ENCODE peak calls at places on chromosomes 5 and 9, in nine cellular contexts. One of them, this sample, is unnamed.

GRCh38 chr9:89789922-89790510 is 185.2 kb downstream of the GADD45G start:
- DNase-seq in H1: no peak
- DNase-seq in fibroblast of lung: no peak
- DNase-seq in coronary artery: peak
- DNase-seq in endothelial cell: no peak
- DNase-seq in uterus: no peak
- DNase-seq in AG04449: no peak
- DNase-seq in hepatocyte: no peak
- DNase-seq in nephron progenitor cell: no peak
- DNase-seq in this sample: no peak

GRCh38 chr5:58060971-58061370 is 398.9 kb downstream of the PLK2 start:
- DNase-seq in H1: no peak
- DNase-seq in fibroblast of lung: peak
- DNase-seq in coronary artery: no peak
- DNase-seq in endothelial cell: no peak
- DNase-seq in uterus: no peak
- DNase-seq in AG04449: peak
- DNase-seq in hepatocyte: no peak
- DNase-seq in nephron progenitor cell: no peak
- DNase-seq in this sample: no peak

GRCh38 chr5:181108578-181109165 is 22.3 kb downstream of the OR2V1 start:
- DNase-seq in H1: no peak
- DNase-seq in fibroblast of lung: no peak
- DNase-seq in coronary artery: no peak
- DNase-seq in endothelial cell: no peak
- DNase-seq in uterus: no peak
- DNase-seq in AG04449: no peak
- DNase-seq in hepatocyte: no peak
- DNase-seq in nephron progenitor cell: no peak
- DNase-seq in this sample: no peak

GRCh38 chr9:89806371-89807100 is 201.7 kb downstream of the GADD45G start:
- DNase-seq in H1: no peak
- DNase-seq in fibroblast of lung: peak
- DNase-seq in coronary artery: peak
- DNase-seq in endothelial cell: no peak
- DNase-seq in uterus: no peak
- DNase-seq in AG04449: no peak
- DNase-seq in hepatocyte: no peak
- DNase-seq in nephron progenitor cell: no peak
- DNase-seq in this sample: no peak

GRCh38 chr5:133321833-133322420 is 270.1 kb downstream of the HSPA4 start:
- DNase-seq in H1: no peak
- DNase-seq in fibroblast of lung: no peak
- DNase-seq in coronary artery: no peak
- DNase-seq in endothelial cell: no peak
- DNase-seq in uterus: no peak
- DNase-seq in AG04449: no peak
- DNase-seq in hepatocyte: no peak
- DNase-seq in nephron progenitor cell: no peak
- DNase-seq in this sample: no peak

GRCh38 chr9:128051932-128052734 is 15.0 kb downstream of the NAIF1 start:
- DNase-seq in H1: no peak
- DNase-seq in fibroblast of lung: no peak
- DNase-seq in coronary artery: no peak
- DNase-seq in endothelial cell: no peak
- DNase-seq in uterus: no peak
- DNase-seq in AG04449: no peak
- DNase-seq in hepatocyte: peak
- DNase-seq in nephron progenitor cell: no peak
- DNase-seq in this sample: peak

GRCh38 chr9:123058834-123059233 is 25.4 kb downstream of the GPR21 start:
- DNase-seq in H1: no peak
- DNase-seq in fibroblast of lung: peak
- DNase-seq in coronary artery: no peak
- DNase-seq in endothelial cell: no peak
- DNase-seq in uterus: no peak
- DNase-seq in AG04449: no peak
- DNase-seq in hepatocyte: no peak
- DNase-seq in nephron progenitor cell: no peak
- DNase-seq in this sample: no peak

GRCh38 chr9:98097836-98098235 is 21.2 kb downstream of the TRIM14 start:
- DNase-seq in H1: no peak
- DNase-seq in fibroblast of lung: no peak
- DNase-seq in coronary artery: no peak
- DNase-seq in endothelial cell: no peak
- DNase-seq in uterus: no peak
- DNase-seq in AG04449: no peak
- DNase-seq in hepatocyte: peak
- DNase-seq in nephron progenitor cell: no peak
- DNase-seq in this sample: no peak

GRCh38 chr9:124782661-124783574 is 6.0 kb downstream of the OLFML2A start:
- DNase-seq in H1: no peak
- DNase-seq in fibroblast of lung: no peak
- DNase-seq in coronary artery: peak
- DNase-seq in endothelial cell: no peak
- DNase-seq in uterus: peak
- DNase-seq in AG04449: no peak
- DNase-seq in hepatocyte: no peak
- DNase-seq in nephron progenitor cell: no peak
- DNase-seq in this sample: no peak

GRCh38 chr5:146446861-146447733 is at the start of gene TCERG1:
- DNase-seq in H1: peak
- DNase-seq in fibroblast of lung: peak
- DNase-seq in coronary artery: peak
- DNase-seq in endothelial cell: peak
- DNase-seq in uterus: peak
- DNase-seq in AG04449: peak
- DNase-seq in hepatocyte: peak
- DNase-seq in nephron progenitor cell: peak
- DNase-seq in this sample: peak

GRCh38 chr5:175895701-175896102 is 24.3 kb downstream of the CPLX2 start:
- DNase-seq in H1: no peak
- DNase-seq in fibroblast of lung: no peak
- DNase-seq in coronary artery: no peak
- DNase-seq in endothelial cell: no peak
- DNase-seq in uterus: no peak
- DNase-seq in AG04449: no peak
- DNase-seq in hepatocyte: no peak
- DNase-seq in nephron progenitor cell: no peak
- DNase-seq in this sample: no peak

GRCh38 chr9:17021379-17021970 is 113.4 kb upstream of the CNTLN start:
- DNase-seq in H1: no peak
- DNase-seq in fibroblast of lung: peak
- DNase-seq in coronary artery: no peak
- DNase-seq in endothelial cell: no peak
- DNase-seq in uterus: no peak
- DNase-seq in AG04449: no peak
- DNase-seq in hepatocyte: no peak
- DNase-seq in nephron progenitor cell: no peak
- DNase-seq in this sample: no peak
- TF ChIP-seq CTCF in H1: no peak
- TF ChIP-seq CTCF in fibroblast of lung: no peak
- TF ChIP-seq CTCF in coronary artery: no peak
- TF ChIP-seq CTCF in endothelial cell: no peak
- TF ChIP-seq CTCF in uterus: no peak
- TF ChIP-seq CTCF in AG04449: no peak
- TF ChIP-seq CTCF in hepatocyte: no peak
- TF ChIP-seq CTCF in nephron progenitor cell: no peak
- TF ChIP-seq CTCF in this sample: no peak

DNA sequence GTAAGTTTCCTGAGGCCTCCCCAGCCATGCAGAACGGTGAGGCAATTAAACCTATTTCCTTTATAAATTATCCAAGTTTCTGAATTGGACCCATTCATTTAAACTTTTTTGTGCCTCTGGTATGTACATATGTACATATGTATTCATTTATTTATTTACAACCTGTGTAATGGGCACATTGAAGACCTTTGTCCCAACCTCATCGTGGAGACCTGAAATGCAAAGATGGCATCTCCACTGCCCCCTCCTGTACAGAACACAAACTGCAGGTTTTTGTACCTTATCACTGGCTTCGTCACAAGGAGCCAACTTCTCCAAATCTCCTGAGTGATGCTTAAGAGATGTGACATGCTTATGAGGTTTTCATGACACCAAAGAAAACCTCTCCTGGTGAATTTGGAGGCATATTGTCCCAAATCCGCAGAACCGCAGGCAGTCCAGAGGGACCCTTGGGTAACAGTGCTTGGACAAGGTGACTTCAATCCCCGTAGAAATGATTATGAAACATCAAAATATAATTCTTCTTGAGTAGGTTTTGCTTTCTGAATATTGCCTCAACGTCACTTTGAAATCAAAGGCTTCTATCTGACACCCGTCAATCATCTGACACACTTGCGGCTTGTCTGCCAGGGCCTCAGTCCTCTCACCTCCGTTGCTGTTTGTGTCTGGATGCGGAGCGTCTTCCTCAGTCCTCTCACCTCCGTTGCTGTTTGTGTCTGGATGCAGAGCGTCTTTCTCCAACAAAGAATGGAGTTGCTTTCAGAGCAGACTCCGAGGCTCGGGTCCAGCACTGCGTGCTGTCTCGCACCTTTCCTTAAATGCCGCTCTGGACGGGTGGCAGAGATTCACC is 135.0 kb upstream of the IRX4 start:
- DNase-seq in H1: peak
- DNase-seq in fibroblast of lung: no peak
- DNase-seq in coronary artery: no peak
- DNase-seq in endothelial cell: peak
- DNase-seq in uterus: no peak
- DNase-seq in AG04449: no peak
- DNase-seq in hepatocyte: no peak
- DNase-seq in nephron progenitor cell: no peak
- DNase-seq in this sample: no peak
- TF ChIP-seq CTCF in H1: peak
- TF ChIP-seq CTCF in fibroblast of lung: no peak
- TF ChIP-seq CTCF in coronary artery: no peak
- TF ChIP-seq CTCF in endothelial cell: peak
- TF ChIP-seq CTCF in uterus: no peak
- TF ChIP-seq CTCF in AG04449: peak
- TF ChIP-seq CTCF in hepatocyte: peak
- TF ChIP-seq CTCF in nephron progenitor cell: peak
- TF ChIP-seq CTCF in this sample: no peak

GRCh38 chr9:137042751-137043727 is 2.9 kb downstream of the NPDC1 start:
- DNase-seq in H1: no peak
- DNase-seq in fibroblast of lung: no peak
- DNase-seq in coronary artery: no peak
- DNase-seq in endothelial cell: no peak
- DNase-seq in uterus: no peak
- DNase-seq in AG04449: no peak
- DNase-seq in hepatocyte: no peak
- DNase-seq in nephron progenitor cell: no peak
- DNase-seq in this sample: no peak

GRCh38 chr9:137046094-137046787 is at the start of gene NPDC1:
- DNase-seq in H1: peak
- DNase-seq in fibroblast of lung: peak
- DNase-seq in coronary artery: no peak
- DNase-seq in endothelial cell: peak
- DNase-seq in uterus: peak
- DNase-seq in AG04449: no peak
- DNase-seq in hepatocyte: peak
- DNase-seq in nephron progenitor cell: peak
- DNase-seq in this sample: peak

GRCh38 chr9:137044502-137045177 is 1.3 kb downstream of the NPDC1 start:
- DNase-seq in H1: no peak
- DNase-seq in fibroblast of lung: no peak
- DNase-seq in coronary artery: no peak
- DNase-seq in endothelial cell: no peak
- DNase-seq in uterus: no peak
- DNase-seq in AG04449: no peak
- DNase-seq in hepatocyte: no peak
- DNase-seq in nephron progenitor cell: no peak
- DNase-seq in this sample: no peak

GRCh38 chr9:137044042-137044441 is 1.9 kb downstream of the NPDC1 start:
- DNase-seq in H1: no peak
- DNase-seq in fibroblast of lung: no peak
- DNase-seq in coronary artery: no peak
- DNase-seq in endothelial cell: no peak
- DNase-seq in uterus: no peak
- DNase-seq in AG04449: no peak
- DNase-seq in hepatocyte: no peak
- DNase-seq in nephron progenitor cell: no peak
- DNase-seq in this sample: no peak

DNA sequence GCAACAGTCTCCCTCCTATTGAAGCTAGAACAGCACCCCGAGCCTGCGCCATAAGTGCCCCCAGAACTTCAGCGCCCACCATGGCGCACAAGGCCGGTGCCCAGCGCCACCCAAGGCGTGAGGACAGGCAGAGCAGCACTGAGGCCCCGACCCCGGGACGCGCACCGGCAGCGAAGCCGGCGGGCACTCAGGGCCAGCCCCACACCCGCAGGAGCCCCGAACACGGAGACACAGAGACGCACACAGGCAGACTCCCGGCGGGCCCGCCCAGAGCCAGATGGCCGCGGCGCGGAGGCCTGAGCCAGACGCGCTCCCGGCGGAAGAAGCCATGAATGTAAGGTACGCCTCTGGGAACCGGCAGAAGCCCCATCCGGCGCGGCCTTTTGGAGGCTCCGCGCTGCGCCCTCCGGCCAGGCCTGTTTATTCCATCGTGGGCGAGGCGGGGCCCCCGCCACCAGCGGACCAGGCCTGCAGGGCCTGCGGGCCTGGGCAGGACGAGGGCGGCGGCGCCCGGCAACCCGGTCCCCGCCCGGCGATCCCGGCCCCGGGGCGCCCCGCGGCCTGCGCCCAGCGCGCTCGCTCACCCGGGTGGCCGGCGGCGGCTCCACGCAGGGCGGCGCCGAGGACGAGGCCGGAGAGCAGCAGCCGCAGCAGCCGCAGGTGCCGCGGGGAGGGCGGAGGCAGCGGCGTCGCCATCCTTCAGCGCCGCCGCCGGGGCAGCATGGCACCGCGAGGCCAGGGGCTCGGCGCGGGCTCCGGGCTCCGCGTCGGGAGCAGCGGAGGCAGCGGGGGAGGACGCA is 483 bp downstream of the NPDC1 start:
- DNase-seq in H1: no peak
- DNase-seq in fibroblast of lung: peak
- DNase-seq in coronary artery: no peak
- DNase-seq in endothelial cell: peak
- DNase-seq in uterus: no peak
- DNase-seq in AG04449: no peak
- DNase-seq in hepatocyte: peak
- DNase-seq in nephron progenitor cell: peak
- DNase-seq in this sample: no peak
- TF ChIP-seq CTCF in H1: no peak
- TF ChIP-seq CTCF in fibroblast of lung: no peak
- TF ChIP-seq CTCF in coronary artery: no peak
- TF ChIP-seq CTCF in endothelial cell: no peak
- TF ChIP-seq CTCF in uterus: no peak
- TF ChIP-seq CTCF in AG04449: no peak
- TF ChIP-seq CTCF in hepatocyte: no peak
- TF ChIP-seq CTCF in nephron progenitor cell: no peak
- TF ChIP-seq CTCF in this sample: no peak

DNA sequence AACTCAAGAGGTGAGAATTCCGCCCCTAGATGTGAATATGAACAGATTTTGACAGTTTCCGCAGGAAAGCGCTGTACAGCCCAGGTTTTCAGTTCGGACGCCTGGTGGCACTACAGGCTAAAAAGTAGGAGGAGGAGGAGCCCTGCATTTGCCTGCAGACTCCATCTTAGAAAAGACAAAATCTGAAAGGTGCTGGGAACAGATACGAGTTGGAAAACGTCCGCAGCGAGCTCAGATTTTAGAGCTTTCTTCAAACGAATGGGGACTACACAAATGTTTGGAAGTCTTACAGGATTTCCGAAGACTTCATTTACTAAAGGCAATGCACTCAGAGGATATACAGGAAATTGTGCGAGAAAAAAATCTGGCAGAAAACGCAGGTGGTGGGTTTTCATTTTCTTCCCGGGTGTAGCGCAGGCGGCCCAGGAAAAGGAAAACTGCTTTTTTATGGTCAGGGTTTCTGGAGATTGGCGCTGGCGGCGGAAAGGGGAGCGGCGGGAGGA is 9.9 kb upstream of the PCDHB2 start:
- DNase-seq in H1: peak
- DNase-seq in fibroblast of lung: peak
- DNase-seq in coronary artery: no peak
- DNase-seq in endothelial cell: peak
- DNase-seq in uterus: peak
- DNase-seq in AG04449: no peak
- DNase-seq in hepatocyte: peak
- DNase-seq in nephron progenitor cell: peak
- DNase-seq in this sample: no peak
- TF ChIP-seq CTCF in H1: peak
- TF ChIP-seq CTCF in fibroblast of lung: peak
- TF ChIP-seq CTCF in coronary artery: no peak
- TF ChIP-seq CTCF in endothelial cell: no peak
- TF ChIP-seq CTCF in uterus: peak
- TF ChIP-seq CTCF in AG04449: peak
- TF ChIP-seq CTCF in hepatocyte: peak
- TF ChIP-seq CTCF in nephron progenitor cell: peak
- TF ChIP-seq CTCF in this sample: no peak